ENCODE peak calls at places on chromosomes 16 and 17, in seven cellular contexts. E is stimulated activated CD8-positive, alpha-beta memory T cell treated with anti-CD3 and anti-CD28 coated beads, Interleukin-12 subunit alpha, Interleukin-12 subunit beta, amount 100 ng/mL, for 1 hour; W is M059J; P is NCI-H1694; U is body of pancreas; N is IMR-90; V is GM19239. X is an unnamed sample.

GRCh38 chr17:76491271-76492184 is 9.7 kb downstream of the RHBDF2 start:
- DNase-seq in E (no peak), P (no peak), V (no peak), U (no peak), W (no peak), N (no peak), X (no peak)

GRCh38 chr17:80636356-80637285 is 92.0 kb downstream of the RPTOR start:
- DNase-seq in W (no peak), N (no peak), E (no peak), U (no peak), P (no peak), V (no peak), X (peak; percentile 52)

GRCh38 chr16:82082543-82083244 is 47.6 kb downstream of the HSD17B2 start:
- DNase-seq in U (no peak), N (peak; percentile 52), P (no peak), E (no peak), V (no peak), W (peak; percentile 84), X (peak; percentile 25)

GRCh38 chr17:42895185-42895555 is 5.4 kb upstream of the G6PC1 start:
- DNase-seq in U (peak; percentile 90), P (no peak), V (no peak), W (peak; percentile 82), N (peak; percentile 90), E (no peak), X (peak; percentile 84)

GRCh38 chr16:81562926-81563325 is 118.3 kb downstream of the CMIP start:
- DNase-seq in V (no peak), W (no peak), P (no peak), E (no peak), N (no peak), U (no peak), X (no peak)

GRCh38 chr17:17280613-17281549 is at the start of gene COPS3:
- DNase-seq in V (peak; percentile 88), N (peak; percentile 98), W (peak; percentile 96), E (peak; percentile 97), P (peak; percentile 97), U (peak; percentile 99), X (peak; percentile 99)

GRCh38 chr17:73650147-73650546 is 5.9 kb upstream of the SDK2 start:
- DNase-seq in V (no peak), U (no peak), E (no peak), N (no peak), P (peak; percentile 25), W (no peak), X (peak; percentile 78)

GRCh38 chr16:23013484-23013883 is 135.8 kb downstream of the USP31 start:
- DNase-seq in U (no peak), P (no peak), W (peak; percentile 6), N (peak; percentile 3), V (no peak), E (no peak), X (no peak)

GRCh38 chr17:72466199-72466598 is 345.4 kb downstream of the SOX9 start:
- DNase-seq in V (peak; percentile 20), U (no peak), N (peak; percentile 88), P (no peak), W (peak; percentile 95), E (no peak), X (peak; percentile 93)

GRCh38 chr17:81234940-81235821 is 3.7 kb downstream of the TEPSIN start:
- DNase-seq in W (no peak), V (no peak), E (no peak), U (no peak), P (no peak), N (no peak), X (no peak)

GRCh38 chr16:50615891-50616290 is 65.2 kb downstream of the SNX20 start:
- DNase-seq in E (no peak), W (no peak), P (peak; percentile 54), U (no peak), N (no peak), V (no peak), X (no peak)

GRCh38 chr17:42459256-42459982 is 741 bp downstream of the ATP6V0A1 start:
- DNase-seq in V (no peak), N (peak; percentile 69), E (no peak), P (peak; percentile 41), U (peak; percentile 47), W (peak; percentile 60), X (peak; percentile 72)

GRCh38 chr17:80981062-80981902 is 10.4 kb upstream of the CHMP6 start:
- DNase-seq in W (no peak), V (no peak), U (peak; percentile 11), N (no peak), P (peak; percentile 23), E (no peak), X (no peak)

GRCh38 chr16:381788-382717 is at the start of gene PGAP6:
- DNase-seq in P (no peak), W (peak; percentile 34), E (peak; percentile 57), U (peak; percentile 76), N (peak; percentile 33), V (peak; percentile 95), X (no peak)

GRCh38 chr17:6108382-6108781 is 38.2 kb downstream of the WSCD1 start:
- DNase-seq in U (no peak), W (no peak), P (no peak), V (no peak), E (no peak), N (no peak), X (peak; percentile 27)

GRCh38 chr17:59815965-59816364 is 76.8 kb downstream of the TUBD1 start:
- DNase-seq in E (no peak), N (no peak), W (no peak), V (no peak), U (no peak), P (no peak), X (no peak)

GRCh38 chr17:2049333-2050245 is 5.3 kb upstream of the HIC1 start:
- DNase-seq in P (no peak), W (peak; percentile 68), V (peak; percentile 78), N (peak; percentile 77), U (peak; percentile 86), E (peak; percentile 86), X (peak; percentile 93)

GRCh38 chr17:43396491-43397060 is 2.2 kb upstream of the ARL4D start:
- DNase-seq in N (no peak), W (no peak), P (no peak), E (no peak), V (no peak), U (no peak), X (no peak)

GRCh38 chr16:3097266-3097665 is 1.8 kb downstream of the ZSCAN10 start:
- DNase-seq in N (no peak), V (no peak), E (no peak), P (no peak), W (no peak), U (no peak), X (no peak)

GRCh38 chr16:17235147-17235817 is 235.5 kb downstream of the XYLT1 start:
- DNase-seq in U (no peak), P (no peak), W (peak; percentile 28), N (no peak), V (no peak), E (no peak), X (no peak)

GRCh38 chr17:50027639-50028206 is 28.2 kb upstream of the ITGA3 start:
- DNase-seq in E (no peak), U (peak; percentile 65), N (peak; percentile 96), W (peak; percentile 99), P (no peak), V (no peak), X (peak; percentile 93)

GRCh38 chr16:56970934-56971767 is 9.4 kb downstream of the CETP start:
- DNase-seq in V (peak; percentile 42), W (peak; percentile 50), P (no peak), U (no peak), E (no peak), N (peak; percentile 19), X (no peak)

GRCh38 chr17:78127240-78127887 is 1.2 kb downstream of the TMC6 start:
- DNase-seq in N (no peak), W (no peak), E (no peak), U (peak; percentile 76), P (no peak), V (peak; percentile 72), X (peak; percentile 97)

GRCh38 chr16:87921236-87921773 is 15.0 kb downstream of the CA5A start:
- DNase-seq in W (no peak), E (no peak), V (no peak), U (peak; percentile 77), P (no peak), N (no peak), X (no peak)

GRCh38 chr16:4314532-4315184 is 1.2 kb upstream of the GLIS2 start:
- DNase-seq in V (no peak), E (no peak), U (peak; percentile 47), N (peak; percentile 56), P (no peak), W (peak; percentile 55), X (peak; percentile 59)

GRCh38 chr17:44628234-44629188 is 27.8 kb upstream of the MEIOC start:
- DNase-seq in N (no peak), W (no peak), E (no peak), U (peak; percentile 15), V (no peak), P (no peak), X (peak; percentile 97)

GRCh38 chr17:33944412-33944811 is 310.7 kb upstream of the CCL2 start:
- DNase-seq in V (no peak), N (no peak), U (no peak), P (no peak), W (no peak), E (no peak), X (no peak)

X was measured in islet precursor cell.